ENCODE peak calls at places on chromosomes 11 and 22, in eight cellular contexts. N is T-helper 9 cell; B is Ammon's horn; A is central memory CD4-positive, alpha-beta T cell; E is stimulated activated CD4-positive, alpha-beta T cell treated with anti-CD3 and anti-CD28 coated beads, Interleukin-4, amount 100 ng/mL, for 48 hours; Y is GM12891; M is NCI-H1092 treated with DMSO at 0.1 percent for 48 hours; J is NCI-H187. H is an unnamed sample.

GRCh38 chr11:117392001-117392690 is 64.5 kb downstream of the CEP164 start:
- DNase-seq in N (no peak), B (no peak), A (no peak), E (no peak), Y (no peak), M (no peak), J (no peak), H (no peak)

GRCh38 chr22:17842386-17842785 is 68.1 kb upstream of the BID start:
- DNase-seq in N (peak), B (no peak), A (peak), E (peak), Y (peak), M (no peak), J (no peak), H (no peak)

GRCh38 chr11:69152748-69153446 is 2.8 kb upstream of the SMIM38 start:
- DNase-seq in N (no peak), B (no peak), A (no peak), E (no peak), Y (no peak), M (no peak), J (no peak), H (no peak)

GRCh38 chr11:128862421-128862820 is 4.7 kb downstream of the KCNJ1 start:
- DNase-seq in N (no peak), B (no peak), A (no peak), E (no peak), Y (no peak), M (no peak), J (no peak), H (no peak)

GRCh38 chr22:38733329-38734202 is 22.2 kb downstream of the SUN2 start:
- DNase-seq in N (peak), B (peak), A (peak), E (no peak), Y (no peak), M (peak), J (no peak), H (no peak)

GRCh38 chr22:41951898-41952474 is at the start of gene SMIM45:
- DNase-seq in N (no peak), B (peak), A (no peak), E (no peak), Y (no peak), M (peak), J (no peak), H (no peak)

GRCh38 chr11:968822-969221 is 43.2 kb downstream of the AP2A2 start:
- DNase-seq in N (no peak), B (no peak), A (no peak), E (no peak), Y (no peak), M (no peak), J (no peak), H (no peak)

GRCh38 chr22:22086501-22087158 is 104.0 kb upstream of the TOP3B start:
- DNase-seq in N (no peak), B (no peak), A (no peak), E (no peak), Y (no peak), M (no peak), J (no peak), H (no peak)

GRCh38 chr22:30159561-30160353 is 79.5 kb downstream of the HORMAD2 start:
- DNase-seq in N (no peak), B (peak), A (no peak), E (no peak), Y (no peak), M (no peak), J (no peak), H (no peak)

GRCh38 chr22:36055376-36056310 is 27.0 kb upstream of the RBFOX2 start:
- DNase-seq in N (no peak), B (no peak), A (no peak), E (no peak), Y (no peak), M (peak), J (no peak), H (no peak)

GRCh38 chr11:64181506-64182411 is 4.2 kb upstream of the STIP1 start:
- DNase-seq in N (no peak), B (peak), A (no peak), E (peak), Y (peak), M (no peak), J (peak), H (peak)

GRCh38 chr11:69297225-69297925 is 3.4 kb downstream of the MYEOV start:
- DNase-seq in N (peak), B (peak), A (peak), E (peak), Y (peak), M (peak), J (no peak), H (peak)

GRCh38 chr11:68756171-68756766 is 4.9 kb upstream of the TESMIN start:
- DNase-seq in N (no peak), B (no peak), A (no peak), E (no peak), Y (no peak), M (no peak), J (no peak), H (no peak)

GRCh38 chr11:134385774-134386565 is 26.1 kb downstream of the B3GAT1 start:
- DNase-seq in N (no peak), B (peak), A (no peak), E (no peak), Y (no peak), M (peak), J (peak), H (no peak)

GRCh38 chr22:48574776-48575566 is 1252.7 kb downstream of the BRD1 start:
- DNase-seq in N (no peak), B (peak), A (no peak), E (peak), Y (peak), M (peak), J (no peak), H (no peak)

GRCh38 chr11:126583594-126583993 is 228.1 kb downstream of the ST3GAL4 start:
- DNase-seq in N (no peak), B (no peak), A (no peak), E (no peak), Y (no peak), M (no peak), J (no peak), H (no peak)

GRCh38 chr11:61106906-61107470 is 4.7 kb downstream of the CD5 start:
- DNase-seq in N (no peak), B (no peak), A (no peak), E (no peak), Y (no peak), M (no peak), J (no peak), H (no peak)

GRCh38 chr11:3959015-3959917 is 103.8 kb downstream of the STIM1 start:
- DNase-seq in N (no peak), B (no peak), A (no peak), E (no peak), Y (no peak), M (no peak), J (no peak), H (no peak)

GRCh38 chr11:65780770-65781151 is at the start of gene AP5B1:
- DNase-seq in N (peak), B (peak), A (peak), E (peak), Y (peak), M (no peak), J (peak), H (no peak)

GRCh38 chr11:43632171-43632570 is 48.4 kb upstream of the HSD17B12 start:
- DNase-seq in N (no peak), B (no peak), A (no peak), E (no peak), Y (no peak), M (no peak), J (no peak), H (peak)

GRCh38 chr11:122024278-122024677 is 91.7 kb downstream of the BLID start:
- DNase-seq in N (no peak), B (no peak), A (no peak), E (no peak), Y (no peak), M (no peak), J (no peak), H (no peak)

GRCh38 chr11:75462117-75462653 is 29.2 kb upstream of the KLHL35 start:
- DNase-seq in N (no peak), B (no peak), A (no peak), E (no peak), Y (no peak), M (no peak), J (no peak), H (no peak)

GRCh38 chr11:79042824-79043223 is 398.0 kb downstream of the TENM4 start:
- DNase-seq in N (no peak), B (no peak), A (no peak), E (no peak), Y (no peak), M (no peak), J (no peak), H (no peak)

GRCh38 chr11:134380785-134381184 is 31.3 kb downstream of the B3GAT1 start:
- DNase-seq in N (no peak), B (no peak), A (no peak), E (no peak), Y (no peak), M (no peak), J (no peak), H (no peak)

GRCh38 chr11:58958500-58958899 is 19.2 kb downstream of the GLYATL1 start:
- DNase-seq in N (peak), B (peak), A (no peak), E (peak), Y (peak), M (no peak), J (no peak), H (no peak)

GRCh38 chr11:22076215-22076930 is 116.5 kb upstream of the ANO5 start:
- DNase-seq in N (no peak), B (no peak), A (no peak), E (no peak), Y (no peak), M (no peak), J (no peak), H (no peak)

GRCh38 chr22:30717331-30717921 is 22.8 kb downstream of the OSBP2 start:
- DNase-seq in N (no peak), B (no peak), A (no peak), E (no peak), Y (no peak), M (no peak), J (no peak), H (peak)

GRCh38 chr22:42623301-42623751 is 8.6 kb upstream of the POLDIP3 start:
- DNase-seq in N (no peak), B (no peak), A (no peak), E (no peak), Y (no peak), M (no peak), J (no peak), H (no peak)

GRCh38 chr11:132202621-132203020 is 832.2 kb downstream of the NTM start:
- DNase-seq in N (no peak), B (no peak), A (no peak), E (no peak), Y (no peak), M (no peak), J (no peak), H (no peak)

GRCh38 chr11:706439-706956 is 467 bp downstream of the EPS8L2 start:
- DNase-seq in N (no peak), B (no peak), A (no peak), E (no peak), Y (no peak), M (no peak), J (no peak), H (no peak)

GRCh38 chr11:129767827-129768226 is 47.8 kb upstream of the TMEM45B start:
- DNase-seq in N (no peak), B (no peak), A (no peak), E (no peak), Y (no peak), M (no peak), J (no peak), H (no peak)

GRCh38 chr11:115056514-115056913 is 378.2 kb downstream of the NXPE2 start:
- DNase-seq in N (no peak), B (no peak), A (no peak), E (no peak), Y (no peak), M (no peak), J (no peak), H (no peak)

GRCh38 chr11:118621071-118621815 is 13.8 kb downstream of the PHLDB1 start:
- DNase-seq in N (no peak), B (peak), A (no peak), E (peak), Y (peak), M (peak), J (peak), H (peak)

GRCh38 chr11:72227316-72228228 is 3.0 kb downstream of the INPPL1 start:
- DNase-seq in N (no peak), B (peak), A (no peak), E (no peak), Y (no peak), M (peak), J (peak), H (no peak)

GRCh38 chr11:65008873-65009272 is 5.1 kb upstream of the ARL2 start:
- DNase-seq in N (no peak), B (no peak), A (no peak), E (no peak), Y (no peak), M (no peak), J (no peak), H (no peak)

GRCh38 chr11:107711861-107712260 is at the start of gene SLN:
- DNase-seq in N (no peak), B (no peak), A (no peak), E (no peak), Y (no peak), M (no peak), J (no peak), H (no peak)

GRCh38 chr11:46719048-46719542 is at the start of gene F2:
- DNase-seq in N (no peak), B (no peak), A (no peak), E (no peak), Y (no peak), M (no peak), J (no peak), H (no peak)

H was measured in pulmonary artery endothelial cell.